ENCODE peak calls at places on chromosomes 12 and 14, in ten cellular contexts. One of them, this sample, is unnamed.

GRCh38 chr12:27572486-27573255 is 48.7 kb downstream of the PPFIBP1 start:
- DNase-seq in astrocyte: peak
- DNase-seq in RPMI7951: no peak
- DNase-seq in CD8-positive, alpha-beta memory T cell: no peak
- DNase-seq in stimulated activated CD4-positive, alpha-beta T cell treated with anti-CD3 and anti-CD28 coated beads, Interleukin-12 subunit alpha, Interleukin-12 subunit beta, amount 100 ng/mL, for 48 hours: no peak
- DNase-seq in naive thymus-derived CD8-positive, alpha-beta T cell: no peak
- DNase-seq in activated CD8-positive, alpha-beta memory T cell treated with anti-CD3 and anti-CD28 coated beads for 4 hours: no peak
- DNase-seq in islet precursor cell: no peak
- DNase-seq in SW 1271: no peak
- DNase-seq in nephron progenitor cell: no peak
- DNase-seq in this sample: no peak

GRCh38 chr12:64450057-64450640 is 1.8 kb upstream of the TBK1 start:
- DNase-seq in naive thymus-derived CD8-positive, alpha-beta T cell: no peak
- DNase-seq in RPMI7951: no peak
- DNase-seq in astrocyte: no peak
- DNase-seq in SW 1271: no peak
- DNase-seq in nephron progenitor cell: no peak
- DNase-seq in stimulated activated CD4-positive, alpha-beta T cell treated with anti-CD3 and anti-CD28 coated beads, Interleukin-12 subunit alpha, Interleukin-12 subunit beta, amount 100 ng/mL, for 48 hours: no peak
- DNase-seq in activated CD8-positive, alpha-beta memory T cell treated with anti-CD3 and anti-CD28 coated beads for 4 hours: no peak
- DNase-seq in CD8-positive, alpha-beta memory T cell: no peak
- DNase-seq in islet precursor cell: no peak
- DNase-seq in this sample: no peak

GRCh38 chr14:96881713-96882112 is 84.5 kb downstream of the VRK1 start:
- DNase-seq in SW 1271: no peak
- DNase-seq in RPMI7951: no peak
- DNase-seq in astrocyte: no peak
- DNase-seq in stimulated activated CD4-positive, alpha-beta T cell treated with anti-CD3 and anti-CD28 coated beads, Interleukin-12 subunit alpha, Interleukin-12 subunit beta, amount 100 ng/mL, for 48 hours: no peak
- DNase-seq in naive thymus-derived CD8-positive, alpha-beta T cell: no peak
- DNase-seq in islet precursor cell: no peak
- DNase-seq in nephron progenitor cell: no peak
- DNase-seq in CD8-positive, alpha-beta memory T cell: no peak
- DNase-seq in activated CD8-positive, alpha-beta memory T cell treated with anti-CD3 and anti-CD28 coated beads for 4 hours: no peak
- DNase-seq in this sample: no peak

GRCh38 chr12:122688291-122688690 is 14.9 kb downstream of the HCAR2 start:
- DNase-seq in CD8-positive, alpha-beta memory T cell: no peak
- DNase-seq in stimulated activated CD4-positive, alpha-beta T cell treated with anti-CD3 and anti-CD28 coated beads, Interleukin-12 subunit alpha, Interleukin-12 subunit beta, amount 100 ng/mL, for 48 hours: no peak
- DNase-seq in astrocyte: no peak
- DNase-seq in activated CD8-positive, alpha-beta memory T cell treated with anti-CD3 and anti-CD28 coated beads for 4 hours: no peak
- DNase-seq in nephron progenitor cell: no peak
- DNase-seq in naive thymus-derived CD8-positive, alpha-beta T cell: no peak
- DNase-seq in islet precursor cell: no peak
- DNase-seq in SW 1271: no peak
- DNase-seq in RPMI7951: no peak
- DNase-seq in this sample: no peak

GRCh38 chr12:114480309-114481199 is 74.6 kb upstream of the TBX5 start:
- DNase-seq in stimulated activated CD4-positive, alpha-beta T cell treated with anti-CD3 and anti-CD28 coated beads, Interleukin-12 subunit alpha, Interleukin-12 subunit beta, amount 100 ng/mL, for 48 hours: no peak
- DNase-seq in SW 1271: no peak
- DNase-seq in CD8-positive, alpha-beta memory T cell: no peak
- DNase-seq in activated CD8-positive, alpha-beta memory T cell treated with anti-CD3 and anti-CD28 coated beads for 4 hours: no peak
- DNase-seq in islet precursor cell: no peak
- DNase-seq in RPMI7951: peak
- DNase-seq in astrocyte: no peak
- DNase-seq in naive thymus-derived CD8-positive, alpha-beta T cell: no peak
- DNase-seq in nephron progenitor cell: peak
- DNase-seq in this sample: no peak

GRCh38 chr12:64427988-64428387 is 23.8 kb downstream of the XPOT start:
- DNase-seq in stimulated activated CD4-positive, alpha-beta T cell treated with anti-CD3 and anti-CD28 coated beads, Interleukin-12 subunit alpha, Interleukin-12 subunit beta, amount 100 ng/mL, for 48 hours: no peak
- DNase-seq in activated CD8-positive, alpha-beta memory T cell treated with anti-CD3 and anti-CD28 coated beads for 4 hours: no peak
- DNase-seq in RPMI7951: no peak
- DNase-seq in CD8-positive, alpha-beta memory T cell: no peak
- DNase-seq in islet precursor cell: no peak
- DNase-seq in astrocyte: no peak
- DNase-seq in naive thymus-derived CD8-positive, alpha-beta T cell: no peak
- DNase-seq in SW 1271: no peak
- DNase-seq in nephron progenitor cell: no peak
- DNase-seq in this sample: no peak

GRCh38 chr12:123971449-123971769 is 1.2 kb downstream of the CCDC92 start:
- DNase-seq in astrocyte: no peak
- DNase-seq in islet precursor cell: no peak
- DNase-seq in SW 1271: no peak
- DNase-seq in CD8-positive, alpha-beta memory T cell: no peak
- DNase-seq in nephron progenitor cell: no peak
- DNase-seq in stimulated activated CD4-positive, alpha-beta T cell treated with anti-CD3 and anti-CD28 coated beads, Interleukin-12 subunit alpha, Interleukin-12 subunit beta, amount 100 ng/mL, for 48 hours: no peak
- DNase-seq in activated CD8-positive, alpha-beta memory T cell treated with anti-CD3 and anti-CD28 coated beads for 4 hours: no peak
- DNase-seq in RPMI7951: no peak
- DNase-seq in naive thymus-derived CD8-positive, alpha-beta T cell: no peak
- DNase-seq in this sample: no peak

GRCh38 chr12:100219328-100220109 is 18.9 kb downstream of the ACTR6 start:
- DNase-seq in nephron progenitor cell: no peak
- DNase-seq in CD8-positive, alpha-beta memory T cell: no peak
- DNase-seq in SW 1271: no peak
- DNase-seq in activated CD8-positive, alpha-beta memory T cell treated with anti-CD3 and anti-CD28 coated beads for 4 hours: no peak
- DNase-seq in astrocyte: no peak
- DNase-seq in islet precursor cell: no peak
- DNase-seq in naive thymus-derived CD8-positive, alpha-beta T cell: no peak
- DNase-seq in RPMI7951: no peak
- DNase-seq in stimulated activated CD4-positive, alpha-beta T cell treated with anti-CD3 and anti-CD28 coated beads, Interleukin-12 subunit alpha, Interleukin-12 subunit beta, amount 100 ng/mL, for 48 hours: no peak
- DNase-seq in this sample: no peak

GRCh38 chr12:11595080-11595479 is 54.4 kb upstream of the ETV6 start:
- DNase-seq in activated CD8-positive, alpha-beta memory T cell treated with anti-CD3 and anti-CD28 coated beads for 4 hours: no peak
- DNase-seq in nephron progenitor cell: no peak
- DNase-seq in islet precursor cell: no peak
- DNase-seq in stimulated activated CD4-positive, alpha-beta T cell treated with anti-CD3 and anti-CD28 coated beads, Interleukin-12 subunit alpha, Interleukin-12 subunit beta, amount 100 ng/mL, for 48 hours: no peak
- DNase-seq in CD8-positive, alpha-beta memory T cell: no peak
- DNase-seq in naive thymus-derived CD8-positive, alpha-beta T cell: no peak
- DNase-seq in RPMI7951: no peak
- DNase-seq in astrocyte: no peak
- DNase-seq in SW 1271: no peak
- DNase-seq in this sample: no peak

GRCh38 chr14:46490150-46490769 is 161.3 kb downstream of the RPL10L start:
- DNase-seq in islet precursor cell: no peak
- DNase-seq in astrocyte: peak
- DNase-seq in naive thymus-derived CD8-positive, alpha-beta T cell: no peak
- DNase-seq in RPMI7951: no peak
- DNase-seq in nephron progenitor cell: no peak
- DNase-seq in SW 1271: peak
- DNase-seq in CD8-positive, alpha-beta memory T cell: no peak
- DNase-seq in stimulated activated CD4-positive, alpha-beta T cell treated with anti-CD3 and anti-CD28 coated beads, Interleukin-12 subunit alpha, Interleukin-12 subunit beta, amount 100 ng/mL, for 48 hours: no peak
- DNase-seq in activated CD8-positive, alpha-beta memory T cell treated with anti-CD3 and anti-CD28 coated beads for 4 hours: no peak
- DNase-seq in this sample: no peak

GRCh38 chr12:122793685-122794106 is 19.3 kb downstream of the CCDC62 start:
- DNase-seq in stimulated activated CD4-positive, alpha-beta T cell treated with anti-CD3 and anti-CD28 coated beads, Interleukin-12 subunit alpha, Interleukin-12 subunit beta, amount 100 ng/mL, for 48 hours: no peak
- DNase-seq in CD8-positive, alpha-beta memory T cell: no peak
- DNase-seq in nephron progenitor cell: peak
- DNase-seq in astrocyte: peak
- DNase-seq in SW 1271: no peak
- DNase-seq in RPMI7951: peak
- DNase-seq in islet precursor cell: no peak
- DNase-seq in naive thymus-derived CD8-positive, alpha-beta T cell: no peak
- DNase-seq in activated CD8-positive, alpha-beta memory T cell treated with anti-CD3 and anti-CD28 coated beads for 4 hours: no peak
- DNase-seq in this sample: peak

GRCh38 chr12:62282375-62282774 is 22.2 kb downstream of the USP15 start:
- DNase-seq in stimulated activated CD4-positive, alpha-beta T cell treated with anti-CD3 and anti-CD28 coated beads, Interleukin-12 subunit alpha, Interleukin-12 subunit beta, amount 100 ng/mL, for 48 hours: no peak
- DNase-seq in islet precursor cell: no peak
- DNase-seq in nephron progenitor cell: no peak
- DNase-seq in CD8-positive, alpha-beta memory T cell: no peak
- DNase-seq in SW 1271: no peak
- DNase-seq in naive thymus-derived CD8-positive, alpha-beta T cell: no peak
- DNase-seq in RPMI7951: no peak
- DNase-seq in activated CD8-positive, alpha-beta memory T cell treated with anti-CD3 and anti-CD28 coated beads for 4 hours: no peak
- DNase-seq in astrocyte: no peak
- DNase-seq in this sample: no peak